ENCODE peak calls at places on chromosomes 4 and X, in nine cellular contexts. J, V, I, E, X, Y, S, C and B are unnamed samples.

GRCh38 chrX:49233887-49234555 is 881 bp upstream of the CACNA1F start:
- DNase-seq in X (no peak), C (no peak), J (no peak), S (no peak), V (no peak), E (no peak), Y (no peak), I (no peak), B (no peak)

GRCh38 chrX:153829549-153829798 is 870 bp downstream of the PDZD4 start:
- DNase-seq in J (no peak), X (no peak), Y (no peak), V (no peak), I (no peak), E (no peak), C (no peak), S (no peak), B (no peak)

GRCh38 chr4:74308215-74308614 is at the start of gene EPGN:
- DNase-seq in I (no peak), C (no peak), V (no peak), S (no peak), J (no peak), Y (no peak), X (no peak), E (peak), B (no peak)

GRCh38 chr4:97238956-97239698 is 904.1 kb downstream of the STPG2 start:
- DNase-seq in S (no peak), C (no peak), J (no peak), V (no peak), Y (no peak), X (no peak), E (no peak), I (no peak), B (no peak)

GRCh38 chrX:16587776-16588175 is 62.2 kb upstream of the S100G start:
- DNase-seq in J (no peak), C (no peak), E (no peak), V (no peak), I (no peak), X (no peak), S (no peak), Y (no peak), B (no peak)

GRCh38 chrX:35711281-35711680 is 86.9 kb upstream of the MAGEB16 start:
- DNase-seq in V (no peak), I (no peak), J (no peak), X (no peak), E (no peak), Y (no peak), S (no peak), C (no peak), B (no peak)

GRCh38 chrX:1496076-1496475 is 40.9 kb downstream of the P2RY8 start:
- DNase-seq in E (no peak), Y (no peak), C (no peak), J (no peak), S (no peak), V (no peak), X (no peak), I (no peak), B (no peak)

GRCh38 chr4:140343303-140343702 is 30.1 kb upstream of the SCOC start:
- DNase-seq in I (peak), S (peak), E (peak), J (no peak), Y (no peak), X (peak), V (peak), C (no peak), B (no peak)

GRCh38 chrX:93242897-93243296 is 430.5 kb downstream of the NAP1L3 start:
- DNase-seq in I (no peak), C (no peak), J (no peak), V (no peak), S (peak), X (no peak), E (peak), Y (no peak), B (no peak)

GRCh38 chr4:182994171-182994570 is 77.0 kb upstream of the DCTD start:
- DNase-seq in V (no peak), I (no peak), E (no peak), C (no peak), S (no peak), X (no peak), J (no peak), Y (no peak), B (no peak)

GRCh38 chr4:37928896-37929537 is 31.2 kb upstream of the PTTG2 start:
- DNase-seq in J (no peak), C (no peak), S (no peak), X (no peak), V (no peak), E (peak), I (no peak), Y (no peak), B (no peak)

GRCh38 chr4:98289375-98289774 is 28.2 kb downstream of the RAP1GDS1 start:
- DNase-seq in J (no peak), I (no peak), C (no peak), S (no peak), X (no peak), Y (no peak), E (no peak), V (no peak), B (no peak)

GRCh38 chrX:68443155-68443868 is 10.0 kb upstream of the OPHN1 start:
- DNase-seq in Y (no peak), V (no peak), I (peak), C (no peak), X (peak), J (no peak), E (no peak), S (no peak), B (no peak)

GRCh38 chr4:63708661-63709060 is 700.6 kb downstream of the TECRL start:
- DNase-seq in I (no peak), Y (no peak), J (no peak), X (no peak), C (no peak), E (no peak), V (no peak), S (no peak), B (no peak)

GRCh38 chrX:119655125-119655524 is 37.8 kb downstream of the SEPTIN6 start:
- DNase-seq in V (no peak), Y (peak), S (no peak), I (no peak), X (no peak), J (no peak), C (no peak), E (peak), B (no peak)

GRCh38 chrX:128436397-128437103 is 384.3 kb upstream of the ACTRT1 start:
- DNase-seq in X (no peak), V (no peak), J (no peak), Y (no peak), E (no peak), I (no peak), C (no peak), S (no peak), B (no peak)

GRCh38 chr4:151698213-151698612 is 62.6 kb downstream of the GATB start:
- DNase-seq in E (no peak), J (no peak), V (no peak), C (no peak), X (no peak), S (no peak), Y (no peak), I (no peak), B (no peak)

GRCh38 chr4:20026456-20026855 is 225.2 kb upstream of the SLIT2 start:
- DNase-seq in S (no peak), Y (no peak), I (no peak), V (no peak), X (no peak), J (no peak), C (no peak), E (no peak), B (no peak)

GRCh38 chrX:86946569-86946968 is 571.0 kb upstream of the KLHL4 start:
- DNase-seq in S (peak), C (no peak), V (no peak), X (peak), I (no peak), Y (no peak), E (peak), J (peak), B (peak)
- TF ChIP-seq CTCF in S (no peak), C (no peak), V (peak), X (no peak), I (peak), Y (no peak), E (peak), J (peak), B (peak)

DNA sequence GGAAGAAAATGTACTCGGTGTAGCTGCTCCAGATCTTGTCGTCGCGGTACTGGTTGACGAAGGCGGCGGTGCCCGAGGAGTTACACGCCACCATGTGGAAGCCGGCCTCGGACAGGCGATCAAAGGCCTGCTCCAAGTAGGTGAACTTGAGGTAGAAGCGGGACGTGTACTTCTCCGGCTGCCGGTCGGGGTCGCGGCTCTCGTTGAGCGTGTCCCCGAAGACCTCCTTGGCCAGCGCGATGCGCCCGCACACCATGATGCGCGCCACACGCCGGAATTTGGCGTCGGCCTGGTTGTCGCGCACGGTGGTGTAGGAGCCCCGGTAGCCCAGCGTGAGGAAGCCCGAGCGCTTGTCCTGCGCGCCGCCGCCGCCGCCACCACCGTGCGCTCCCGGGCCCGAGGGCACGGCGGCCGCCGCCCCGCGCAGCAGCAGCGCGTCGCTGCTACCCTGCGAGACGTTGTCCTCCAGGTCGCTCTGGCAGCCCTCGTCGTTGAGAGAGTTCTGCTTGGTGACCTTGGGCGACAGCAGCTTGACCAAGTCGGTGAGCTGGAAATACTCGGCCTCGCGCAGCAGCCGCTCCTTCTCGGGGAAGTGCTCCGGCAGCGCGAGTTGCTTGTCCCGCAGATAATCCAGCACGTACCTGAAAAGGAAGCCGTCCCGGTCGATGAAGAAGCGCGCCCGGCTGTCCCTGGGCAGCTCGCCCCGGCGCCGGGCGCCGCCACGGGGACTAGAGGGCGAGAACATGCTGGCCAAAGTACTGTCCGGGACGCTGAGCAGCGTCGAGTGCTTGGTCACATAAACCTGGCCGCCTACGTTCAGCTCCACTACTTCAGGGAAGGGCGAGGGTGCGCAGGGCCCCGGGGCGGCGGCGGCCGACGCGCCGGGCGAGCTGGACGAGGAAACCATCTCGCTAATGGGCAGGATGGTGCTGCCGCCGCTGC is 775 bp downstream of the KCTD8 start:
- DNase-seq in J (peak), S (peak), I (no peak), Y (no peak), E (no peak), X (no peak), V (peak), C (peak), B (peak)
- TF ChIP-seq CTCF in J (no peak), S (no peak), I (no peak), Y (no peak), E (no peak), X (no peak), V (peak), C (no peak), B (no peak)

GRCh38 chrX:123732679-123733363 is at the start of gene THOC2:
- DNase-seq in E (peak), X (peak), C (peak), V (peak), J (peak), I (peak), Y (peak), S (peak), B (peak)
- TF ChIP-seq CTCF in E (no peak), X (no peak), C (no peak), V (peak), J (peak), I (peak), Y (peak), S (no peak), B (peak)

GRCh38 chr4:105631818-105632400 is 76.6 kb downstream of the INTS12 start:
- DNase-seq in V (no peak), E (peak), X (no peak), Y (no peak), J (no peak), C (no peak), S (no peak), I (no peak), B (no peak)
- TF ChIP-seq CTCF in V (no peak), E (peak), X (no peak), Y (no peak), J (no peak), C (no peak), S (peak), I (no peak), B (no peak)

GRCh38 chrX:38561951-38562719 is 793 bp downstream of the TSPAN7 start:
- DNase-seq in C (no peak), Y (no peak), X (no peak), S (peak), V (peak), E (no peak), I (no peak), J (no peak), B (peak)
- TF ChIP-seq CTCF in C (no peak), Y (no peak), X (no peak), S (no peak), V (no peak), E (no peak), I (no peak), J (no peak), B (no peak)

DNA sequence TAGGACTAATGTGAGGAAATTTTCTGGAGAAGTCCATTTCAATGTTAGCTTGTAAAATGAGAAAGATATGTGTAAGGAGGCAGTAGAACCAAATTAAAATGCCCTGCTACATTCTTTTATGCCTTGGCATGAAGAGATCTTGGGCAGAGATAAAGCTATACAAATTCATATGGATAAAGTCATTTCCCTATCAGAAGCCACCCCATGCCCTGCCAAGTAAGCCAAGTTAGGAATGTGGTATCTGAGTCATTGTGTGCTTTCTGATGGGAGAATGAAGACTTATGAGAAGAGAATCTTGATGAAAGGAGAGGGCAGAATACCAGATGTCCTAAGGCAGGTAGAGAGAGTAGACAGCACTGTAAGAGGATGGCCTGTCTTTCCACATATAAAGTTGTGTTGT is 83.7 kb downstream of the TEX13A start:
- DNase-seq in Y (no peak), E (peak), V (no peak), X (no peak), S (no peak), C (no peak), I (peak), J (no peak), B (no peak)
- TF ChIP-seq CTCF in Y (no peak), E (no peak), V (no peak), X (no peak), S (no peak), C (no peak), I (no peak), J (no peak), B (no peak)

DNA sequence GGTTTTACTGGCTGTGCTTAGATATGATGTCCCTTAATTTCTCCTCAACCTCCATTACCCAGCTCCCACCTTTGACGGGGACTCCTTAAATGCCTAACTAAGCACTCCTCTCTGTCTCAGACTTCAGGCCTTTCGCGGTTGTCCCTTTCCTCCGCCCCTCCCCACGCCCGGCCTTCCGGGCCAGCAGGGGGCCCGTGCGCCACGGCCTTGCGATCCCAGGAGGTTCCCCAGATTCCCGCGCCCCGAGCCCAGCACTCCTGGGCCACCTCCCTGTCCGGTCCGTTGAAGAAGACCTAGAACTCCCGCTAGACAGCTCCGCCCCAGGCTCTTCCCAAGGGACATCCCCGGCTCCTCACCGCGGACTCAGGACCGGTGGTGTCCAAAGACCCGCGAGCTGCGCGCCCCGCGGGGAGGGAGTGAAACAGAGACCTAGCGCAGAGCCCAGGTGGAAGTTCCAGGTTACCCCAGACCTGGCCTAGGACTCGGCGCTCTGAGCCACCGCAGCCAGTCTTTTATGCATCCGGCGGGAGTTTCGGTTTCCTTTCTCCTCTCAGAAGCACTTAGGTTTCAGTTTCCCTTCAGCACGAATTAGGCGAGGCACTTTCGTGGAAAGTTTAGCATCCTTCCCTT is at the start of gene DDX60:
- DNase-seq in J (peak), S (peak), C (peak), X (peak), I (peak), V (peak), E (peak), Y (no peak), B (peak)
- TF ChIP-seq CTCF in J (peak), S (no peak), C (no peak), X (peak), I (no peak), V (peak), E (peak), Y (peak), B (peak)